ENCODE peak calls at places on chromosomes 11 and 22, in five cellular contexts. J is H9, O is neuronal stem cell, E is mesenchymal stem cell, L is H1. N is an unnamed sample.

GRCh38 chr11:76236092-76237026 is 30.1 kb upstream of the WNT11 start:
- DNase-seq in J (peak), L (no peak), E (peak), O (no peak), N (peak)

GRCh38 chr11:124085583-124085982 is 29.7 kb upstream of the VWA5A start:
- DNase-seq in L (no peak), E (no peak), O (no peak), J (no peak), N (peak)

GRCh38 chr11:1307163-1307870 is 2.1 kb downstream of the TOLLIP start:
- DNase-seq in O (no peak), E (no peak), L (no peak), J (no peak), N (no peak)

GRCh38 chr11:78564037-78564888 is 10.4 kb downstream of the NARS2 start:
- DNase-seq in J (no peak), O (peak), L (no peak), E (peak), N (peak)

GRCh38 chr11:105224859-105225258 is 85.3 kb upstream of the CARD18 start:
- DNase-seq in O (no peak), E (no peak), L (no peak), J (no peak), N (no peak)

GRCh38 chr11:131632971-131633370 is 262.6 kb downstream of the NTM start:
- DNase-seq in L (no peak), J (no peak), E (no peak), O (no peak), N (no peak)

GRCh38 chr11:131624526-131624925 is 254.1 kb downstream of the NTM start:
- DNase-seq in L (no peak), J (no peak), E (no peak), O (no peak), N (no peak)

GRCh38 chr11:79086056-79086455 is 354.8 kb downstream of the TENM4 start:
- DNase-seq in E (no peak), O (no peak), J (no peak), L (no peak), N (no peak)

GRCh38 chr11:106288988-106289387 is 211.5 kb downstream of the AASDHPPT start:
- DNase-seq in L (no peak), E (no peak), O (no peak), J (no peak), N (no peak)

GRCh38 chr22:46122511-46122971 is 27.8 kb upstream of the PPARA start:
- DNase-seq in L (no peak), E (peak), O (peak), J (peak), N (peak)

GRCh38 chr22:45296628-45297297 is 12.0 kb downstream of the UPK3A start:
- DNase-seq in E (no peak), L (no peak), J (no peak), O (no peak), N (no peak)

GRCh38 chr22:23838686-23839468 is at the start of gene DERL3:
- DNase-seq in O (peak), J (peak), E (peak), L (peak), N (peak)

GRCh38 chr22:23841736-23842404 is 3.1 kb upstream of the DERL3 start:
- DNase-seq in L (no peak), O (no peak), J (no peak), E (no peak), N (no peak)

GRCh38 chr22:23841292-23841691 is 2.5 kb upstream of the DERL3 start:
- DNase-seq in J (no peak), O (no peak), E (no peak), L (no peak), N (no peak)

GRCh38 chr22:23837911-23838685 is 708 bp downstream of the DERL3 start:
- DNase-seq in J (peak), O (no peak), L (no peak), E (no peak), N (no peak)

DNA sequence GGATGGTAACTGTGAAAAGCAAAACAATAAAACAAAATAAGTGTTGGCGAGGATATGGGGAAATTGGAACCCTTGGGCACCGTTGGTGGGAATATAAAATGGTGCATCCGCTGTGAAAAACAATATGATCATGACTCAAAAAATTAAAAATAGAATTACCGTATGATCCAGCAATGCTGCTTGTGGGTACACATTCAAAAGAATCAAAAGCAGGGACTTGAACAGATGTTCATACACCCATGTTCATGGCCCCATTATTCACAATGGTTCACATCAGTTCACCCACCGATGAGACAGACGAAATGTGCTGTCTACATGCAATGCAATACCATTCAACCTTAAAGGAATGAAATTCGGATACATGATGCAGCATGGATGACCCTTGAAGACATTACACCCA is 1.2 kb upstream of the DERL3 start:
- DNase-seq in J (no peak), E (no peak), O (no peak), L (no peak), N (no peak)
- H2AFZ ChIP-seq in J (no peak), E (no peak), O (no peak), L (no peak), N (no peak)

GRCh38 chr11:95586155-95586554 is 203.4 kb downstream of the FAM76B start:
- DNase-seq in E (peak), L (no peak), J (no peak), O (no peak), N (no peak)

GRCh38 chr11:95584180-95584579 is 205.4 kb downstream of the FAM76B start:
- DNase-seq in O (no peak), J (no peak), L (no peak), E (peak), N (peak)

GRCh38 chr11:95584589-95584988 is 205.0 kb downstream of the FAM76B start:
- DNase-seq in J (no peak), E (no peak), O (no peak), L (no peak), N (no peak)

GRCh38 chr11:95585752-95586077 is 203.9 kb downstream of the FAM76B start:
- DNase-seq in L (no peak), J (no peak), E (no peak), O (no peak), N (no peak)

GRCh38 chr11:95585071-95585751 is 204.4 kb downstream of the FAM76B start:
- DNase-seq in O (no peak), J (no peak), E (peak), L (no peak), N (no peak)
- H3K18ac ChIP-seq in O (no peak), J (no peak), E (no peak), L (no peak), N (no peak)

GRCh38 chr11:119016216-119017009 is 1.7 kb downstream of the RPS25 start:
- DNase-seq in E (no peak), J (no peak), O (no peak), L (no peak), N (no peak)

GRCh38 chr11:119014209-119014924 is 3.8 kb downstream of the RPS25 start:
- DNase-seq in L (no peak), O (no peak), J (no peak), E (no peak), N (peak)

GRCh38 chr11:119015054-119015611 is 3.0 kb downstream of the RPS25 start:
- DNase-seq in O (no peak), E (no peak), J (no peak), L (no peak), N (peak)

GRCh38 chr11:119019996-119020395 is 1.4 kb downstream of the TRAPPC4 start:
- DNase-seq in J (no peak), L (no peak), O (no peak), E (no peak), N (no peak)

GRCh38 chr11:119018074-119018938 is at the start of the genes RPS25 and TRAPPC4:
- DNase-seq in J (peak), O (peak), L (peak), E (peak), N (peak)
- H2BK12ac ChIP-seq in J (no peak), O (peak), L (no peak), E (peak), N (no peak)

GRCh38 chr11:6693342-6694228 is 10.4 kb upstream of the MRPL17 start:
- DNase-seq in J (no peak), E (peak), O (no peak), L (no peak), N (peak)

GRCh38 chr11:6694229-6694535 is 11.0 kb upstream of the MRPL17 start:
- DNase-seq in J (no peak), E (no peak), L (no peak), O (no peak), N (no peak)

GRCh38 chr11:6692128-6692527 is 9.0 kb upstream of the MRPL17 start:
- DNase-seq in O (no peak), L (no peak), J (no peak), E (no peak), N (no peak)

DNA sequence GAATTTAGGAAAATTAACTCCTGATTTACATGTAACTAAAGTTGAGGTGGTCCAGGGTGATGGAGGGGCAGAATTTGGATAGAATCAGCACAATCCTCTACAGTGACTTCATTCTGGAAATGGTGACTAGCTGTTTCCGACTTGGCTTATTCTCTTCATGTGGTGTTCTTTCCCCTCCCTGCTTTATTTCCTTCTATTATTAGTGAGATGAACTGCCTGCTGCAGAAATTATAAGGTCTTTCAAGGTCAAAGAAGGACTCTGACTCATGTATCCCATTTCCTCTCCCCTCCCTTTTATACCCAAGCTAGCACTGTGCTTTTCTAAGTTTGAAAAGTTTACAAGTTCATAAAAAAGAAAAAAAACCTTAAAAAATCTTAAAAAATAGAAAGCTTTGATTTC is 12.2 kb upstream of the MRPL17 start:
- DNase-seq in O (no peak), L (no peak), J (no peak), E (peak), N (no peak)
- H2AFZ ChIP-seq in O (no peak), L (no peak), J (no peak), E (peak), N (no peak)

DNA sequence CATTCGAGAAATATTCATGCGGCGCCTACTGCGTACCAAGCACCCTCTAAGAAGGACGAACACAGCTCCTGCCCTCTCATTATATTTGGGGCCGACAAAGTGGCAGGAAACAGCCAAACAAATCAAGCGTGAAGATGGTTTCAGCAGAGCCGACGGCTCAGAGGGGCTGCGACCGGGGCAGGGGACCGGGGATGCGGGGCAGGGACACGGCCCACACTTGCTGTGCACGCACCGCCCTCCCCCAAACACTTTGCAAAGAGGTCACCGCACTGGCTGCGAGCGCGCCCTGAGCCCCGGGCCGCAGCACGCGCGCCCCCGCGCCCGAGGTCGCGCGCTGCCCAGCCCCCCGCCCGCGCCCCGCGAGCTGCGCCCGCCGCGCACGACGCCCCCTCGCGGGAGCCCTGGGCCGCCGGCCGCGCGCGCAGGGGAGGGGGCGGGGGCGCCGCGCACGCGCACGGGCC is 255 bp upstream of the SYNGR1 start:
- DNase-seq in E (peak), O (peak), J (no peak), L (no peak), N (no peak)
- H3K18ac ChIP-seq in E (peak), O (peak), J (peak), L (peak), N (peak)

N was measured in trophoblast cell.